ENCODE peak calls at places on chromosome 5, in seven cellular contexts. One of them, this sample, is unnamed.

GRCh38 chr5:167049043-167049663 is 1242.3 kb upstream of the WWC1 start:
- DNase-seq in brain microvascular endothelial cell: peak
- DNase-seq in Peyer's patch: peak
- DNase-seq in adrenal gland: peak
- DNase-seq in esophagus squamous epithelium: no peak
- DNase-seq in GM23338: peak
- DNase-seq in AG09309: no peak
- DNase-seq in this sample: no peak

GRCh38 chr5:154494036-154494435 is 16.0 kb upstream of the HAND1 start:
- DNase-seq in brain microvascular endothelial cell: no peak
- DNase-seq in Peyer's patch: no peak
- DNase-seq in adrenal gland: no peak
- DNase-seq in esophagus squamous epithelium: no peak
- DNase-seq in GM23338: no peak
- DNase-seq in AG09309: no peak
- DNase-seq in this sample: no peak

GRCh38 chr5:17248999-17249634 is 31.7 kb downstream of the BASP1 start:
- DNase-seq in brain microvascular endothelial cell: peak
- DNase-seq in Peyer's patch: no peak
- DNase-seq in adrenal gland: no peak
- DNase-seq in esophagus squamous epithelium: no peak
- DNase-seq in GM23338: no peak
- DNase-seq in AG09309: peak
- DNase-seq in this sample: no peak

GRCh38 chr5:171965740-171966139 is 40.7 kb downstream of the FBXW11 start:
- DNase-seq in brain microvascular endothelial cell: no peak
- DNase-seq in Peyer's patch: no peak
- DNase-seq in adrenal gland: no peak
- DNase-seq in esophagus squamous epithelium: no peak
- DNase-seq in GM23338: no peak
- DNase-seq in AG09309: no peak
- DNase-seq in this sample: no peak

GRCh38 chr5:169629847-169630548 is 7.1 kb upstream of the DOCK2 start:
- DNase-seq in brain microvascular endothelial cell: peak
- DNase-seq in Peyer's patch: no peak
- DNase-seq in adrenal gland: peak
- DNase-seq in esophagus squamous epithelium: no peak
- DNase-seq in GM23338: no peak
- DNase-seq in AG09309: peak
- DNase-seq in this sample: no peak

GRCh38 chr5:75192804-75193203 is 43.9 kb downstream of the ANKRD31 start:
- DNase-seq in brain microvascular endothelial cell: no peak
- DNase-seq in Peyer's patch: no peak
- DNase-seq in adrenal gland: no peak
- DNase-seq in esophagus squamous epithelium: no peak
- DNase-seq in GM23338: no peak
- DNase-seq in AG09309: no peak
- DNase-seq in this sample: no peak

GRCh38 chr5:179241175-179241574 is 104.1 kb downstream of the ADAMTS2 start:
- DNase-seq in brain microvascular endothelial cell: no peak
- DNase-seq in Peyer's patch: peak
- DNase-seq in adrenal gland: no peak
- DNase-seq in esophagus squamous epithelium: no peak
- DNase-seq in GM23338: no peak
- DNase-seq in AG09309: no peak
- DNase-seq in this sample: no peak

GRCh38 chr5:124253421-124253820 is 493.0 kb downstream of the ZNF608 start:
- DNase-seq in brain microvascular endothelial cell: no peak
- DNase-seq in Peyer's patch: no peak
- DNase-seq in adrenal gland: no peak
- DNase-seq in esophagus squamous epithelium: no peak
- DNase-seq in GM23338: no peak
- DNase-seq in AG09309: no peak
- DNase-seq in this sample: no peak

GRCh38 chr5:114407783-114408182 is 45.9 kb downstream of the KCNN2 start:
- DNase-seq in brain microvascular endothelial cell: no peak
- DNase-seq in Peyer's patch: no peak
- DNase-seq in adrenal gland: peak
- DNase-seq in esophagus squamous epithelium: no peak
- DNase-seq in GM23338: no peak
- DNase-seq in AG09309: no peak
- DNase-seq in this sample: peak

GRCh38 chr5:61330341-61330878 is 1.6 kb upstream of the ZSWIM6 start:
- DNase-seq in brain microvascular endothelial cell: no peak
- DNase-seq in Peyer's patch: peak
- DNase-seq in adrenal gland: peak
- DNase-seq in esophagus squamous epithelium: no peak
- DNase-seq in GM23338: peak
- DNase-seq in AG09309: no peak
- DNase-seq in this sample: no peak

GRCh38 chr5:180289433-180289832 is 2.5 kb downstream of the MAPK9 start:
- DNase-seq in brain microvascular endothelial cell: no peak
- DNase-seq in Peyer's patch: no peak
- DNase-seq in adrenal gland: no peak
- DNase-seq in esophagus squamous epithelium: no peak
- DNase-seq in GM23338: peak
- DNase-seq in AG09309: no peak
- DNase-seq in this sample: no peak

GRCh38 chr5:43973318-43973717 is 370.3 kb downstream of the NNT start:
- DNase-seq in brain microvascular endothelial cell: no peak
- DNase-seq in Peyer's patch: no peak
- DNase-seq in adrenal gland: no peak
- DNase-seq in esophagus squamous epithelium: no peak
- DNase-seq in GM23338: no peak
- DNase-seq in AG09309: no peak
- DNase-seq in this sample: no peak

GRCh38 chr5:31638286-31638685 is 645 bp upstream of the PDZD2 start:
- DNase-seq in brain microvascular endothelial cell: no peak
- DNase-seq in Peyer's patch: no peak
- DNase-seq in adrenal gland: peak
- DNase-seq in esophagus squamous epithelium: no peak
- DNase-seq in GM23338: no peak
- DNase-seq in AG09309: no peak
- DNase-seq in this sample: no peak

GRCh38 chr5:141793881-141794280 is 84.3 kb downstream of the PCDH1 start:
- DNase-seq in brain microvascular endothelial cell: no peak
- DNase-seq in Peyer's patch: no peak
- DNase-seq in adrenal gland: no peak
- DNase-seq in esophagus squamous epithelium: no peak
- DNase-seq in GM23338: no peak
- DNase-seq in AG09309: no peak
- DNase-seq in this sample: no peak

GRCh38 chr5:5683174-5683573 is 260.7 kb downstream of the ICE1 start:
- DNase-seq in brain microvascular endothelial cell: no peak
- DNase-seq in Peyer's patch: no peak
- DNase-seq in adrenal gland: no peak
- DNase-seq in esophagus squamous epithelium: no peak
- DNase-seq in GM23338: no peak
- DNase-seq in AG09309: no peak
- DNase-seq in this sample: no peak

GRCh38 chr5:168042284-168043080 is 249.0 kb upstream of the WWC1 start:
- DNase-seq in brain microvascular endothelial cell: no peak
- DNase-seq in Peyer's patch: no peak
- DNase-seq in adrenal gland: no peak
- DNase-seq in esophagus squamous epithelium: no peak
- DNase-seq in GM23338: no peak
- DNase-seq in AG09309: no peak
- DNase-seq in this sample: no peak

GRCh38 chr5:136285501-136285900 is 79.8 kb downstream of the TRPC7 start:
- DNase-seq in brain microvascular endothelial cell: peak
- DNase-seq in Peyer's patch: no peak
- DNase-seq in adrenal gland: no peak
- DNase-seq in esophagus squamous epithelium: no peak
- DNase-seq in GM23338: no peak
- DNase-seq in AG09309: no peak
- DNase-seq in this sample: no peak

GRCh38 chr5:132776077-132776931 is 735 bp downstream of the SEPTIN8 start:
- DNase-seq in brain microvascular endothelial cell: peak
- DNase-seq in Peyer's patch: peak
- DNase-seq in adrenal gland: peak
- DNase-seq in esophagus squamous epithelium: no peak
- DNase-seq in GM23338: peak
- DNase-seq in AG09309: no peak
- DNase-seq in this sample: peak

GRCh38 chr5:132778856-132779255 is 1.8 kb upstream of the SEPTIN8 start:
- DNase-seq in brain microvascular endothelial cell: no peak
- DNase-seq in Peyer's patch: no peak
- DNase-seq in adrenal gland: no peak
- DNase-seq in esophagus squamous epithelium: no peak
- DNase-seq in GM23338: no peak
- DNase-seq in AG09309: no peak
- DNase-seq in this sample: no peak

GRCh38 chr5:132777209-132778069 is at the start of gene SEPTIN8:
- DNase-seq in brain microvascular endothelial cell: no peak
- DNase-seq in Peyer's patch: peak
- DNase-seq in adrenal gland: peak
- DNase-seq in esophagus squamous epithelium: no peak
- DNase-seq in GM23338: peak
- DNase-seq in AG09309: no peak
- DNase-seq in this sample: peak

GRCh38 chr5:132776932-132777208 is 169 bp downstream of the SEPTIN8 start:
- DNase-seq in brain microvascular endothelial cell: no peak
- DNase-seq in Peyer's patch: no peak
- DNase-seq in adrenal gland: no peak
- DNase-seq in esophagus squamous epithelium: no peak
- DNase-seq in GM23338: no peak
- DNase-seq in AG09309: no peak
- DNase-seq in this sample: no peak

DNA sequence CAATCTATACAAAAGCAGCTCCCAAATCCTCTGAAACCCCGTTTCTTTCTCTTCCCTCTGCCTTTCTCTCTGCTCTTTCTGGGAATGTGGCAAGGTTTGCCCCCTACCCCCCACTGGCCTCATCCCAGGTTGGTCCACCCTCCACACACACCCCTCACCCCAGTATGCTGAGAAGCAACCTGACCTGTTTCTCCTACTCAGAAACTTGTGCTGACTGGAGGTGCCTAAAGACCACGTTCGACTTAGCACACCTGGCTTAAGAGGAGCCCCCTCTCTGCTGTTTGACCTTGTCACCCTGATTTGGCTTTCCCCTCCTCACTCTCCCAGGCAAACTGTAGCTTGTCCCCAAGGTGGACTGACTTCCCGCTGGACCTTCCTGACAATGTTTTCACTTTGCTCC is 1.1 kb upstream of the SEPTIN8 start:
- DNase-seq in brain microvascular endothelial cell: no peak
- DNase-seq in Peyer's patch: peak
- DNase-seq in adrenal gland: no peak
- DNase-seq in esophagus squamous epithelium: no peak
- DNase-seq in GM23338: peak
- DNase-seq in AG09309: no peak
- DNase-seq in this sample: no peak
- H3K4me3 ChIP-seq in brain microvascular endothelial cell: peak
- H3K4me3 ChIP-seq in Peyer's patch: peak
- H3K4me3 ChIP-seq in adrenal gland: peak
- H3K4me3 ChIP-seq in esophagus squamous epithelium: peak
- H3K4me3 ChIP-seq in GM23338: peak
- H3K4me3 ChIP-seq in AG09309: peak
- H3K4me3 ChIP-seq in this sample: no peak

DNA sequence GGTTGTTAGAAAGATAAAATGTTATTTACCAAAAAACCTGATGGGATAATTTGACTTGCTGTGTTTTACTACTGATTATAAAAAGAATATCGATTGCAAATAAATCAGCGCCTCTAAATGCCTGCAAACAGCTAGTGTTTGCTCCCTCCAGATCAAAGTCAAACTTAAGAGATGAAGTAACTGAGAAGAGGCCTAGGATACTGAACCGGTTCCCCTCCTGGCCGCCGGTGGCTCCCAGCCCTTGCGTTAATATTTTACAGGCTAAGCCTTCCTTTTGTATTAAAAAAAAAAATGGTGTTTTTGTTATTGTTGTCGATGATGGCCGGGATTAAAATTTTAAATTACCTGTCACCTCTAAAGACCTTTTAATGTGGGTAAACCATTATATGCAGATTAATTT is 2.6 kb downstream of the IRX1 start:
- DNase-seq in brain microvascular endothelial cell: no peak
- DNase-seq in Peyer's patch: no peak
- DNase-seq in adrenal gland: no peak
- DNase-seq in esophagus squamous epithelium: no peak
- DNase-seq in GM23338: no peak
- DNase-seq in AG09309: no peak
- DNase-seq in this sample: no peak
- H3K4me3 ChIP-seq in brain microvascular endothelial cell: no peak
- H3K4me3 ChIP-seq in Peyer's patch: no peak
- H3K4me3 ChIP-seq in adrenal gland: no peak
- H3K4me3 ChIP-seq in esophagus squamous epithelium: no peak
- H3K4me3 ChIP-seq in GM23338: peak
- H3K4me3 ChIP-seq in AG09309: no peak
- H3K4me3 ChIP-seq in this sample: no peak

DNA sequence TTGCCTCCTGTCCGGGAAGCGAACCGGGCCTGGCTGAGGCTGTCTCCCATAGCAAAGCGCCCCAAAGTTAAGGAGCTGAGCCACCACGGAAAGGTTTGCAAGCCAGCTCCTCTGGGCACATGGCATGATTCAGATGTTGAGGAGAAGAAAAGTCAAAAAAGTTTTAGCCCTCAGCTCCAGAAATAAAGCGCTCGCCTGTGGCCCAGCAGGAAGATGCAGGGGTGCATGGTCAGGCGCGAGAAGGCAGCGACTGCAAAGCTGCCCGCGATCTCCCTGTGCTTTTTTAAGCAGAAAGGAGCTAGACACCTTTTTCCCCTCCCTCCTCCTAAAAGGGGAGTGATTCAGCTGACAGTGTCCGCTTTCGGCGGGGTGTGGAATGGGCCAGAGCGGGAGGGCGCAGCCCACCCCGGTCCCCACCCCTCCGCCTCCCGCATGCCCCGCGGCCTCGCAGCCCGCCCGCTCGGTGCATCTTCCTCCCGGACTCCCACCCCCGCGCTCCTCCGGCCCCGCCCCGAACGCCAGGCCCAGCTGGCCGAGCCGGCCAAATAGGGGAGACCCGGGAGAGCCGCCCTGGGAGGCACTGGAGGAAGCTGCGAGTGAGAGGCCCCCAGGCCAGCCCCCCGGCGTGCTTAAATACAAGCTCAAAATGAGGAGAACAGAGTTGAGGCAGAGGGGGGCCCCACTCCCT is at the start of gene ADAMTS12:
- DNase-seq in brain microvascular endothelial cell: peak
- DNase-seq in Peyer's patch: no peak
- DNase-seq in adrenal gland: peak
- DNase-seq in esophagus squamous epithelium: no peak
- DNase-seq in GM23338: peak
- DNase-seq in AG09309: no peak
- DNase-seq in this sample: peak
- H3K4me3 ChIP-seq in brain microvascular endothelial cell: peak
- H3K4me3 ChIP-seq in Peyer's patch: peak
- H3K4me3 ChIP-seq in adrenal gland: peak
- H3K4me3 ChIP-seq in esophagus squamous epithelium: peak
- H3K4me3 ChIP-seq in GM23338: peak
- H3K4me3 ChIP-seq in AG09309: peak
- H3K4me3 ChIP-seq in this sample: peak

DNA sequence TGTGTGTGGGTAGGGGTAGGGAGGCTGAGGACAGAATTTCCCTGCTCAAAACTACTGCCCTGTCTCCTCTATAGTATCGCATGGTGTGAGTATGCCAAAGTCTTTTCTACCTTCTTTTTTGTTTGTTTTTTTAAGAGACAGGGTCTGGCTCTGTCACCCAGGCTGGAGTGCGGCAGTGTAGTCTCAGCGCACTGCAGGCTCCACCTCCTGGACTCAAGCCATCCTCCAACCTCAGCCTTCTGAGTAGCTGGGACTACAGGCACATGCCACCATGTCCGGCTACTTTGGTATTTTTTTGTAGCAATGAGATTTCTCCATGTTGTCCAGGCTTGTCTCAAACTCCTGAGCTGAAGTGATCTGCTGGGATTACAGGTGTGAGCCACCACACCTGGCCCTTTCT is 2.5 kb downstream of the SRP19 start:
- DNase-seq in brain microvascular endothelial cell: peak
- DNase-seq in Peyer's patch: no peak
- DNase-seq in adrenal gland: peak
- DNase-seq in esophagus squamous epithelium: no peak
- DNase-seq in GM23338: no peak
- DNase-seq in AG09309: no peak
- DNase-seq in this sample: no peak
- H3K4me3 ChIP-seq in brain microvascular endothelial cell: no peak
- H3K4me3 ChIP-seq in Peyer's patch: no peak
- H3K4me3 ChIP-seq in adrenal gland: no peak
- H3K4me3 ChIP-seq in esophagus squamous epithelium: no peak
- H3K4me3 ChIP-seq in GM23338: no peak
- H3K4me3 ChIP-seq in AG09309: no peak
- H3K4me3 ChIP-seq in this sample: no peak

This sample was measured in GM06990.